ENCODE peak calls at places on chromosomes 3 and 15, in seven cellular contexts. One of them, this sample, is unnamed. For H3K9me3, the result is how much of the 10 kb centered on the place peaks cover.

GRCh38 chr3:126421573-126422119 is 26.9 kb downstream of the CFAP100 start:
- DNase-seq in left ventricle myocardium inferior: no peak
- DNase-seq in IMR-90: no peak
- DNase-seq in psoas muscle: no peak
- DNase-seq in tibial artery: no peak
- DNase-seq in adrenal gland: peak
- DNase-seq in A549: no peak
- DNase-seq in this sample: no peak

GRCh38 chr3:31776016-31776415 is 205.0 kb downstream of the OSBPL10 start:
- DNase-seq in adrenal gland: no peak
- DNase-seq in IMR-90: no peak
- DNase-seq in A549: no peak
- DNase-seq in left ventricle myocardium inferior: no peak
- DNase-seq in psoas muscle: no peak
- DNase-seq in tibial artery: no peak
- DNase-seq in this sample: no peak

GRCh38 chr3:71784914-71785593 is at the start of gene PROK2:
- DNase-seq in IMR-90: no peak
- DNase-seq in psoas muscle: peak
- DNase-seq in A549: no peak
- DNase-seq in left ventricle myocardium inferior: no peak
- DNase-seq in adrenal gland: no peak
- DNase-seq in tibial artery: no peak
- DNase-seq in this sample: no peak

GRCh38 chr3:178982138-178982537 is 89.5 kb downstream of the ZMAT3 start:
- DNase-seq in left ventricle myocardium inferior: no peak
- DNase-seq in psoas muscle: no peak
- DNase-seq in adrenal gland: no peak
- DNase-seq in A549: no peak
- DNase-seq in tibial artery: no peak
- DNase-seq in IMR-90: peak
- DNase-seq in this sample: no peak

GRCh38 chr3:162512488-162512887 is 1015.9 kb downstream of the OTOL1 start:
- DNase-seq in IMR-90: no peak
- DNase-seq in psoas muscle: no peak
- DNase-seq in tibial artery: no peak
- DNase-seq in A549: no peak
- DNase-seq in adrenal gland: no peak
- DNase-seq in left ventricle myocardium inferior: no peak
- DNase-seq in this sample: no peak

GRCh38 chr3:188197388-188197847 is 43.5 kb downstream of the LPP start:
- DNase-seq in IMR-90: no peak
- DNase-seq in psoas muscle: no peak
- DNase-seq in adrenal gland: peak
- DNase-seq in tibial artery: no peak
- DNase-seq in A549: no peak
- DNase-seq in left ventricle myocardium inferior: peak
- DNase-seq in this sample: no peak

GRCh38 chr3:38371541-38372213 is 25.1 kb downstream of the XYLB start:
- DNase-seq in psoas muscle: no peak
- DNase-seq in A549: no peak
- DNase-seq in adrenal gland: no peak
- DNase-seq in left ventricle myocardium inferior: no peak
- DNase-seq in IMR-90: no peak
- DNase-seq in tibial artery: no peak
- DNase-seq in this sample: no peak

GRCh38 chr3:139541898-139542288 is 2.4 kb upstream of the RBP1 start:
- DNase-seq in psoas muscle: no peak
- DNase-seq in A549: no peak
- DNase-seq in left ventricle myocardium inferior: no peak
- DNase-seq in IMR-90: no peak
- DNase-seq in adrenal gland: no peak
- DNase-seq in tibial artery: no peak
- DNase-seq in this sample: no peak

GRCh38 chr15:90294601-90295269 is 29.3 kb downstream of the NGRN start:
- DNase-seq in A549: no peak
- DNase-seq in tibial artery: no peak
- DNase-seq in adrenal gland: no peak
- DNase-seq in psoas muscle: no peak
- DNase-seq in left ventricle myocardium inferior: no peak
- DNase-seq in IMR-90: no peak
- DNase-seq in this sample: no peak

GRCh38 chr3:86967062-86967461 is 23.9 kb downstream of the VGLL3 start:
- DNase-seq in A549: no peak
- DNase-seq in IMR-90: no peak
- DNase-seq in left ventricle myocardium inferior: no peak
- DNase-seq in tibial artery: no peak
- DNase-seq in psoas muscle: no peak
- DNase-seq in adrenal gland: no peak
- DNase-seq in this sample: no peak

GRCh38 chr3:141335531-141336042 is 32.7 kb upstream of the ZBTB38 start:
- DNase-seq in psoas muscle: no peak
- DNase-seq in A549: no peak
- DNase-seq in IMR-90: peak
- DNase-seq in tibial artery: no peak
- DNase-seq in left ventricle myocardium inferior: no peak
- DNase-seq in adrenal gland: no peak
- DNase-seq in this sample: no peak

GRCh38 chr15:70318996-70319465 is 221.3 kb upstream of the TLE3 start:
- DNase-seq in left ventricle myocardium inferior: no peak
- DNase-seq in IMR-90: peak
- DNase-seq in adrenal gland: no peak
- DNase-seq in psoas muscle: peak
- DNase-seq in tibial artery: peak
- DNase-seq in A549: no peak
- DNase-seq in this sample: peak

GRCh38 chr3:159721324-159721723 is 267.3 kb upstream of the IL12A start:
- DNase-seq in adrenal gland: no peak
- DNase-seq in IMR-90: peak
- DNase-seq in tibial artery: no peak
- DNase-seq in psoas muscle: no peak
- DNase-seq in left ventricle myocardium inferior: no peak
- DNase-seq in A549: no peak
- DNase-seq in this sample: no peak

GRCh38 chr3:163587342-163587741 is 1491.0 kb downstream of the SI start:
- DNase-seq in A549: no peak
- DNase-seq in psoas muscle: no peak
- DNase-seq in IMR-90: no peak
- DNase-seq in adrenal gland: no peak
- DNase-seq in tibial artery: no peak
- DNase-seq in left ventricle myocardium inferior: no peak
- DNase-seq in this sample: no peak

GRCh38 chr15:51425517-51426033 is 84.1 kb downstream of the GLDN start:
- DNase-seq in A549: no peak
- DNase-seq in adrenal gland: no peak
- DNase-seq in left ventricle myocardium inferior: no peak
- DNase-seq in IMR-90: no peak
- DNase-seq in psoas muscle: no peak
- DNase-seq in tibial artery: no peak
- DNase-seq in this sample: no peak

GRCh38 chr3:80668600-80669281 is 900.9 kb upstream of the ROBO1 start:
- DNase-seq in left ventricle myocardium inferior: no peak
- DNase-seq in adrenal gland: no peak
- DNase-seq in IMR-90: no peak
- DNase-seq in tibial artery: no peak
- DNase-seq in psoas muscle: no peak
- DNase-seq in A549: no peak
- DNase-seq in this sample: no peak

GRCh38 chr15:82709421-82710207 is at the start of gene AP3B2:
- DNase-seq in IMR-90: peak
- DNase-seq in left ventricle myocardium inferior: peak
- DNase-seq in tibial artery: peak
- DNase-seq in psoas muscle: peak
- DNase-seq in A549: peak
- DNase-seq in adrenal gland: peak
- DNase-seq in this sample: peak

GRCh38 chr3:28601291-28601690 is 252.7 kb upstream of the AZI2 start:
- DNase-seq in psoas muscle: no peak
- DNase-seq in A549: no peak
- DNase-seq in adrenal gland: no peak
- DNase-seq in tibial artery: no peak
- DNase-seq in left ventricle myocardium inferior: no peak
- DNase-seq in IMR-90: no peak
- DNase-seq in this sample: no peak

GRCh38 chr3:152272771-152273242 is 4.1 kb downstream of the MBNL1 start:
- DNase-seq in IMR-90: peak
- DNase-seq in tibial artery: no peak
- DNase-seq in psoas muscle: no peak
- DNase-seq in left ventricle myocardium inferior: no peak
- DNase-seq in A549: no peak
- DNase-seq in adrenal gland: no peak
- DNase-seq in this sample: no peak

GRCh38 chr3:27160779-27161287 is 208.3 kb downstream of the NEK10 start:
- DNase-seq in adrenal gland: no peak
- DNase-seq in tibial artery: no peak
- DNase-seq in A549: no peak
- DNase-seq in IMR-90: no peak
- DNase-seq in psoas muscle: no peak
- DNase-seq in left ventricle myocardium inferior: no peak
- DNase-seq in this sample: no peak

GRCh38 chr3:158710601-158711000 is 21.7 kb downstream of the RARRES1 start:
- DNase-seq in adrenal gland: no peak
- DNase-seq in psoas muscle: no peak
- DNase-seq in IMR-90: no peak
- DNase-seq in left ventricle myocardium inferior: no peak
- DNase-seq in tibial artery: no peak
- DNase-seq in A549: no peak
- DNase-seq in this sample: no peak

GRCh38 chr15:59819047-59819446 is 129.9 kb upstream of the BNIP2 start:
- DNase-seq in IMR-90: no peak
- DNase-seq in left ventricle myocardium inferior: no peak
- DNase-seq in adrenal gland: no peak
- DNase-seq in psoas muscle: no peak
- DNase-seq in A549: no peak
- DNase-seq in tibial artery: no peak
- DNase-seq in this sample: no peak

GRCh38 chr3:46867550-46867898 is 4.3 kb upstream of the MYL3 start:
- DNase-seq in IMR-90: no peak
- DNase-seq in A549: no peak
- DNase-seq in tibial artery: peak
- DNase-seq in psoas muscle: peak
- DNase-seq in adrenal gland: peak
- DNase-seq in left ventricle myocardium inferior: peak
- DNase-seq in this sample: peak

GRCh38 chr15:34182942-34183341 is 27.0 kb downstream of the KATNBL1 start:
- DNase-seq in A549: no peak
- DNase-seq in IMR-90: no peak
- DNase-seq in adrenal gland: no peak
- DNase-seq in left ventricle myocardium inferior: no peak
- DNase-seq in psoas muscle: no peak
- DNase-seq in tibial artery: no peak
- DNase-seq in this sample: no peak

GRCh38 chr3:136750209-136750921 is 1.8 kb downstream of the STAG1 start:
- DNase-seq in IMR-90: no peak
- DNase-seq in psoas muscle: no peak
- DNase-seq in left ventricle myocardium inferior: no peak
- DNase-seq in tibial artery: no peak
- DNase-seq in A549: peak
- DNase-seq in adrenal gland: no peak
- DNase-seq in this sample: no peak

DNA sequence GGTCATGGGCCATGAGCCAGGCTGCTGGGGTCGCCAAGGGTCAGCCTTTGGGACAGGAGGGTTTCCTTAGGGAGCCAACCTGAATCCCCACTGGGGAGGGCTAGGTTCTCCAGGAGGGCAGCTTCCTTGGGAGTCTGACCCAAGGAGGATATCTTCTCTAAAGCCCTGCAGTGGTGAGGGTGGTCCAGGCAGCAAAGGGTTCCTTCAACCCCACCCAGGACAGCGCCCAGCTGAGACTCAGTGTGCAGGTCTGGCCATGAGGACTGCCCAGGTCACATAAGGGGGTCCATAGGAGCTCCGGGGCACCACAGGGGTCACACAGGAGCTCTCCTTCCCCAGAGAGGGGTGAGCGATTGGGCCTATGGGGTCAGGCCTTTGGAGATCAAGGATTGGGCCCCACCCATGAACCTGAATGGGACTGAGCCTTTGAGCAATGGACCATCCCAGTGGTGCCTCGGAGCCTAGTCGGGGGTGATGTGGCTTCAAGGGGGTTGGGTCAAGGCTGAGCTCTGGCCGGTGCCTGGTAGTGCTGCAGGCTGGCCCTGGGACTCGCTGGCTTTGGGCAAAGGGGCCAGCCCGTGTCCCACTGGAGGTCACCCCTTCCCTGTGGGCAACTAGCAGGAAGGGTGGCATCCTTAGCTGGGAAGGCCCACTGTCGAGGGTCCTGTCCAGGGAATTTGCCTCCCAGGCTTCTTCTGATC is 216.5 kb downstream of the SNRPN start:
- DNase-seq in IMR-90: no peak
- DNase-seq in psoas muscle: peak
- DNase-seq in A549: no peak
- DNase-seq in left ventricle myocardium inferior: peak
- DNase-seq in adrenal gland: peak
- DNase-seq in tibial artery: peak
- DNase-seq in this sample: no peak
- H3K9me3 ChIP-seq in IMR-90: under half
- H3K9me3 ChIP-seq in psoas muscle: under half
- H3K9me3 ChIP-seq in A549: under half
- H3K9me3 ChIP-seq in left ventricle myocardium inferior: half or more
- H3K9me3 ChIP-seq in adrenal gland: under half
- H3K9me3 ChIP-seq in tibial artery: half or more
- H3K9me3 ChIP-seq in this sample: under half

GRCh38 chr15:66563566-66564110 is 2.2 kb downstream of the LCTL start:
- DNase-seq in psoas muscle: no peak
- DNase-seq in IMR-90: no peak
- DNase-seq in A549: no peak
- DNase-seq in tibial artery: no peak
- DNase-seq in adrenal gland: peak
- DNase-seq in left ventricle myocardium inferior: no peak
- DNase-seq in this sample: no peak
- TF ChIP-seq CTCF in psoas muscle: no peak
- TF ChIP-seq CTCF in IMR-90: no peak
- TF ChIP-seq CTCF in A549: no peak
- TF ChIP-seq CTCF in tibial artery: no peak
- TF ChIP-seq CTCF in adrenal gland: no peak
- TF ChIP-seq CTCF in left ventricle myocardium inferior: no peak
- TF ChIP-seq CTCF in this sample: no peak

GRCh38 chr3:100108464-100109079 is 5.7 kb downstream of the FILIP1L start:
- DNase-seq in IMR-90: no peak
- DNase-seq in left ventricle myocardium inferior: no peak
- DNase-seq in tibial artery: no peak
- DNase-seq in psoas muscle: no peak
- DNase-seq in adrenal gland: no peak
- DNase-seq in A549: no peak
- DNase-seq in this sample: peak
- H3K9me3 ChIP-seq in IMR-90: under half
- H3K9me3 ChIP-seq in left ventricle myocardium inferior: under half
- H3K9me3 ChIP-seq in tibial artery: under half
- H3K9me3 ChIP-seq in psoas muscle: under half
- H3K9me3 ChIP-seq in adrenal gland: under half
- H3K9me3 ChIP-seq in A549: under half
- H3K9me3 ChIP-seq in this sample: under half

DNA sequence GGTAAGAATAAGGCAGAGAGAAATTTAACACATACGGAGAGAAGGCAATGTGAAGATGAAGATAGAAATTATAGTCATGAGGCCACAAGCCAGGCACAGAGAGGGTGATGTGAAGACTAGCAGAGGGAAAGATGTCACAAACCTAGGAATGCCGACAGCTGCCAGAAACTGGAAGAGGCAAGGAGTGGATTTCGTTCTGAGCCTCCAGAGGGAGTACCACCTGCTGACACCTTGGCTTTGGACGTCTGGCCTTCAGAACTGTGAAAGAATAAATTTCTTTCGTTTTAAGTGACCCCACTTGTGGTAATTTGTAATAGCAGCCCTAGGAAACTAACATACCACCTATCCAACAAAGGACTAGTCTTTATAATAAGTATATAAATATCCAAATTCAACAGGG is 5.0 kb upstream of the SGO1 start:
- DNase-seq in tibial artery: no peak
- DNase-seq in psoas muscle: no peak
- DNase-seq in left ventricle myocardium inferior: no peak
- DNase-seq in adrenal gland: no peak
- DNase-seq in IMR-90: no peak
- DNase-seq in A549: peak
- DNase-seq in this sample: no peak
- TF ChIP-seq CTCF in tibial artery: no peak
- TF ChIP-seq CTCF in psoas muscle: no peak
- TF ChIP-seq CTCF in left ventricle myocardium inferior: no peak
- TF ChIP-seq CTCF in adrenal gland: no peak
- TF ChIP-seq CTCF in IMR-90: no peak
- TF ChIP-seq CTCF in A549: no peak
- TF ChIP-seq CTCF in this sample: no peak